ENCODE peak calls at places on chromosomes 4 and X, in ten cellular contexts. O is D721Med, H is RPMI7951, M is occipital lobe, T is ELF-1, A is left kidney, S is fibroblast of pulmonary artery, L is fibroblast of the conjunctiva, K is H7, J is HTR-8/SVneo. D is an unnamed sample.

GRCh38 chrX:53631156-53631555 is 55.4 kb downstream of the HUWE1 start:
- DNase-seq in T (no peak), O (no peak), K (no peak), M (no peak), S (peak), L (no peak), H (no peak), A (no peak), J (no peak), D (no peak)

GRCh38 chrX:149506349-149506748 is 1.2 kb upstream of the IDS start:
- DNase-seq in S (no peak), O (no peak), K (no peak), L (no peak), T (no peak), H (no peak), J (no peak), A (no peak), M (no peak), D (no peak)

GRCh38 chrX:137032378-137032694 is 1.5 kb downstream of the GPR101 start:
- DNase-seq in O (no peak), M (no peak), H (no peak), L (no peak), T (no peak), A (no peak), S (no peak), J (no peak), K (no peak), D (no peak)

GRCh38 chr4:17055788-17056187 is 157.3 kb upstream of the LDB2 start:
- DNase-seq in O (no peak), T (no peak), A (no peak), M (peak), K (no peak), L (peak), S (peak), J (peak), H (peak), D (no peak)

GRCh38 chr4:48112017-48112667 is 21.9 kb downstream of the TXK start:
- DNase-seq in A (peak), H (peak), L (no peak), T (no peak), M (no peak), J (no peak), O (no peak), S (no peak), K (no peak), D (no peak)

GRCh38 chr4:40662962-40663604 is 33.4 kb upstream of the RBM47 start:
- DNase-seq in L (no peak), H (peak), J (peak), K (no peak), S (peak), M (no peak), O (no peak), A (peak), T (no peak), D (peak)

GRCh38 chrX:81240701-81241100 is 38.8 kb downstream of the SH3BGRL start:
- DNase-seq in L (no peak), J (no peak), M (no peak), K (no peak), O (no peak), H (no peak), T (no peak), S (no peak), A (no peak), D (no peak)

GRCh38 chr4:105924341-105924740 is 29.1 kb downstream of the NPNT start:
- DNase-seq in K (no peak), M (no peak), A (no peak), O (no peak), L (no peak), S (no peak), H (no peak), J (no peak), T (no peak), D (no peak)

GRCh38 chr4:128979934-128980333 is 113.4 kb downstream of the SCLT1 start:
- DNase-seq in S (peak), O (no peak), J (peak), L (peak), H (peak), K (no peak), A (peak), M (no peak), T (no peak), D (peak)

GRCh38 chr4:3254302-3255131 is 5.6 kb downstream of the MSANTD1 start:
- DNase-seq in O (no peak), J (no peak), M (no peak), L (no peak), T (no peak), K (peak), H (no peak), S (no peak), A (no peak), D (no peak)

GRCh38 chr4:36651253-36651652 is 369.8 kb downstream of the DTHD1 start:
- DNase-seq in K (no peak), J (no peak), A (no peak), H (no peak), S (no peak), L (no peak), T (no peak), O (no peak), M (no peak), D (no peak)

GRCh38 chr4:7890635-7891393 is 48.8 kb downstream of the AFAP1 start:
- DNase-seq in A (peak), K (no peak), M (no peak), S (peak), J (peak), O (no peak), H (peak), L (peak), T (no peak), D (no peak)

GRCh38 chrX:13066391-13066790 is 22.0 kb upstream of the FAM9C start:
- DNase-seq in M (no peak), L (no peak), H (peak), J (no peak), A (no peak), K (no peak), O (no peak), T (no peak), S (no peak), D (no peak)

GRCh38 chrX:118935352-118935751 is 39.1 kb upstream of the LONRF3 start:
- DNase-seq in J (no peak), H (no peak), M (no peak), A (no peak), K (no peak), L (no peak), S (no peak), O (no peak), T (no peak), D (no peak)

GRCh38 chr4:107970063-107970798 is 19.5 kb upstream of the HADH start:
- DNase-seq in T (no peak), H (no peak), L (no peak), S (peak), A (no peak), K (no peak), J (no peak), M (no peak), O (no peak), D (no peak)

GRCh38 chrX:100424012-100424411 is 13.9 kb upstream of the PCDH19 start:
- DNase-seq in O (no peak), T (peak), A (peak), L (no peak), K (peak), S (peak), J (no peak), H (peak), M (no peak), D (no peak)

GRCh38 chr4:173357939-173358338 is 12.8 kb upstream of the SAP30 start:
- DNase-seq in H (no peak), J (no peak), K (no peak), L (no peak), S (no peak), M (no peak), A (no peak), T (no peak), O (no peak), D (no peak)

GRCh38 chrX:150465326-150465725 is 102.2 kb downstream of the MAMLD1 start:
- DNase-seq in O (no peak), S (no peak), M (no peak), T (no peak), H (no peak), L (no peak), J (no peak), A (no peak), K (no peak), D (no peak)

GRCh38 chrX:70033348-70033747 is 16.4 kb downstream of the AWAT2 start:
- DNase-seq in O (no peak), S (peak), K (peak), A (peak), T (peak), J (peak), L (no peak), H (peak), M (no peak), D (no peak)

GRCh38 chr4:168367065-168367464 is 48.5 kb upstream of the DDX60 start:
- DNase-seq in J (no peak), T (no peak), K (no peak), A (no peak), L (no peak), M (no peak), O (no peak), S (no peak), H (no peak), D (no peak)

GRCh38 chrX:122641136-122641535 is 542.9 kb upstream of the GRIA3 start:
- DNase-seq in L (no peak), H (no peak), A (no peak), S (no peak), O (no peak), M (no peak), K (no peak), T (no peak), J (no peak), D (no peak)

GRCh38 chr4:1899149-1900086 is 28.2 kb downstream of the NSD2 start:
- DNase-seq in A (peak), J (peak), O (peak), H (peak), T (peak), K (peak), L (peak), S (peak), M (peak), D (peak)

GRCh38 chrX:119880552-119881437 is 9.2 kb downstream of the NDUFA1 start:
- DNase-seq in J (peak), S (peak), H (peak), O (no peak), A (peak), K (peak), M (no peak), L (peak), T (peak), D (no peak)

GRCh38 chrX:139882299-139882698 is 50.6 kb downstream of the ATP11C start:
- DNase-seq in K (no peak), M (no peak), A (no peak), S (peak), H (no peak), O (no peak), T (no peak), J (no peak), L (no peak), D (no peak)

GRCh38 chr4:38333219-38333618 is 330.8 kb upstream of the KLF3 start:
- DNase-seq in M (no peak), O (no peak), K (no peak), L (no peak), H (no peak), J (no peak), T (no peak), A (no peak), S (peak), D (no peak)

GRCh38 chrX:68261060-68261672 is 172.1 kb downstream of the OPHN1 start:
- DNase-seq in S (peak), O (no peak), A (no peak), H (peak), M (peak), T (no peak), J (no peak), K (no peak), L (no peak), D (no peak)

GRCh38 chrX:6120329-6120728 is 108.3 kb downstream of the NLGN4X start:
- DNase-seq in O (no peak), K (no peak), M (no peak), T (no peak), J (no peak), A (no peak), S (no peak), L (no peak), H (no peak), D (no peak)

GRCh38 chrX:15579778-15580747 is 20.7 kb downstream of the ACE2 start:
- DNase-seq in S (peak), M (no peak), K (no peak), O (no peak), H (peak), J (no peak), A (no peak), L (no peak), T (peak), D (no peak)

GRCh38 chrX:35098419-35098818 is 155.8 kb downstream of the FAM47B start:
- DNase-seq in M (no peak), K (no peak), A (peak), L (no peak), T (no peak), O (no peak), H (no peak), J (no peak), S (peak), D (no peak)

GRCh38 chr4:42070463-42070862 is 80.1 kb downstream of the SLC30A9 start:
- DNase-seq in H (no peak), L (no peak), K (no peak), T (no peak), M (no peak), A (no peak), J (no peak), S (no peak), O (no peak), D (no peak)